ENCODE peak calls at places on chromosomes 7 and 10, in six cellular contexts. N is transverse colon, C is H1, I is stomach, P is HCT116, E is sigmoid colon. U is an unnamed sample. For H3K4me1, the result is how much of the 10 kb centered on the place peaks cover.

GRCh38 chr10:73591578-73591902 is 398 bp upstream of the USP54 start:
- DNase-seq in N (no peak), C (peak), I (no peak), P (no peak), E (no peak), U (no peak)

GRCh38 chr7:69738396-69738889 is 140.2 kb downstream of the AUTS2 start:
- DNase-seq in N (no peak), C (no peak), I (no peak), P (no peak), E (no peak), U (no peak)

GRCh38 chr10:125171402-125172316 is 11.3 kb upstream of the CTBP2 start:
- DNase-seq in N (no peak), C (no peak), I (peak), P (no peak), E (no peak), U (no peak)

GRCh38 chr10:1609038-1609411 is 128.3 kb downstream of the ADARB2 start:
- DNase-seq in N (no peak), C (no peak), I (no peak), P (no peak), E (no peak), U (no peak)

GRCh38 chr7:111541067-111541466 is 21.2 kb downstream of the IMMP2L start:
- DNase-seq in N (no peak), C (no peak), I (no peak), P (no peak), E (no peak), U (no peak)

GRCh38 chr10:128274938-128275337 is 148.7 kb upstream of the MKI67 start:
- DNase-seq in N (no peak), C (no peak), I (no peak), P (no peak), E (no peak), U (no peak)

GRCh38 chr7:70619130-70619529 is 512.8 kb upstream of the GALNT17 start:
- DNase-seq in N (no peak), C (no peak), I (no peak), P (no peak), E (no peak), U (no peak)

GRCh38 chr10:124906551-124907001 is 35.3 kb upstream of the ZRANB1 start:
- DNase-seq in N (no peak), C (no peak), I (no peak), P (no peak), E (no peak), U (no peak)

GRCh38 chr7:77794000-77794399 is 4.2 kb downstream of the TMEM60 start:
- DNase-seq in N (no peak), C (no peak), I (no peak), P (no peak), E (no peak), U (no peak)

GRCh38 chr7:101940830-101941229 is 123.4 kb downstream of the CUX1 start:
- DNase-seq in N (peak), C (peak), I (peak), P (no peak), E (peak), U (no peak)

GRCh38 chr10:86401588-86402282 is 35.1 kb upstream of the GRID1 start:
- DNase-seq in N (peak), C (no peak), I (no peak), P (no peak), E (no peak), U (no peak)

GRCh38 chr7:6359021-6359420 is 86.6 kb upstream of the CYTH3 start:
- DNase-seq in N (no peak), C (no peak), I (no peak), P (no peak), E (no peak), U (no peak)

GRCh38 chr7:139038691-139039090 is 2.8 kb upstream of the ZC3HAV1L start:
- DNase-seq in N (no peak), C (no peak), I (no peak), P (no peak), E (no peak), U (no peak)

GRCh38 chr7:51237727-51238126 is 78.9 kb downstream of the COBL start:
- DNase-seq in N (no peak), C (no peak), I (no peak), P (no peak), E (no peak), U (no peak)

GRCh38 chr7:144548556-144548955 is 145.1 kb upstream of the NOBOX start:
- DNase-seq in N (no peak), C (no peak), I (no peak), P (no peak), E (no peak), U (no peak)

GRCh38 chr7:143416565-143417149 is 8.0 kb upstream of the EPHA1 start:
- DNase-seq in N (no peak), C (no peak), I (no peak), P (peak), E (no peak), U (no peak)

GRCh38 chr7:91826377-91826776 is 54.1 kb downstream of the MTERF1 start:
- DNase-seq in N (no peak), C (no peak), I (no peak), P (peak), E (no peak), U (no peak)

GRCh38 chr10:1737222-1738061 is at the start of gene ADARB2:
- DNase-seq in N (no peak), C (peak), I (peak), P (no peak), E (no peak), U (no peak)

GRCh38 chr7:114901771-114902170 is 20.1 kb upstream of the MDFIC start:
- DNase-seq in N (no peak), C (no peak), I (no peak), P (peak), E (no peak), U (no peak)

GRCh38 chr10:79483948-79484347 is 28.4 kb upstream of the EIF5AL1 start:
- DNase-seq in N (no peak), C (no peak), I (no peak), P (no peak), E (peak), U (no peak)

GRCh38 chr10:35040761-35041501 is 49.2 kb downstream of the CUL2 start:
- DNase-seq in N (no peak), C (no peak), I (no peak), P (peak), E (no peak), U (no peak)

GRCh38 chr10:48439031-48439430 is 132.6 kb downstream of the MAPK8 start:
- DNase-seq in N (no peak), C (no peak), I (no peak), P (no peak), E (no peak), U (no peak)

GRCh38 chr10:133343557-133343956 is 3.6 kb upstream of the PRAP1 start:
- DNase-seq in N (no peak), C (no peak), I (no peak), P (no peak), E (no peak), U (no peak)

GRCh38 chr7:94374721-94375120 is 20.0 kb upstream of the COL1A2 start:
- DNase-seq in N (no peak), C (no peak), I (no peak), P (no peak), E (no peak), U (no peak)

GRCh38 chr7:41931263-41931646 is 228.4 kb upstream of the INHBA start:
- DNase-seq in N (no peak), C (no peak), I (no peak), P (no peak), E (no peak), U (no peak)

GRCh38 chr7:151520419-151521229 is 929 bp upstream of the RHEB start:
- DNase-seq in N (peak), C (no peak), I (peak), P (no peak), E (peak), U (peak)

GRCh38 chr10:69492091-69492745 is 41.0 kb downstream of the TSPAN15 start:
- DNase-seq in N (no peak), C (no peak), I (no peak), P (no peak), E (peak), U (no peak)

GRCh38 chr7:111409714-111410422 is 152.4 kb downstream of the IMMP2L start:
- DNase-seq in N (no peak), C (no peak), I (no peak), P (no peak), E (no peak), U (no peak)

GRCh38 chr10:97974108-97974507 is 56.3 kb downstream of the CRTAC1 start:
- DNase-seq in N (no peak), C (no peak), I (no peak), P (no peak), E (no peak), U (no peak)

GRCh38 chr7:145916776-145917175 is 199.8 kb upstream of the CNTNAP2 start:
- DNase-seq in N (no peak), C (no peak), I (no peak), P (no peak), E (no peak), U (no peak)

GRCh38 chr7:150830957-150831356 is 21.4 kb upstream of the AOC1 start:
- DNase-seq in N (peak), C (no peak), I (no peak), P (no peak), E (no peak), U (no peak)

GRCh38 chr7:29968683-29969457 is 20.7 kb downstream of the SCRN1 start:
- DNase-seq in N (no peak), C (no peak), I (no peak), P (no peak), E (no peak), U (no peak)

GRCh38 chr10:77641788-77642397 is 4.3 kb upstream of the KCNMA1 start:
- DNase-seq in N (peak), C (no peak), I (peak), P (peak), E (peak), U (no peak)

GRCh38 chr10:14581553-14581952 is 193.1 kb downstream of the FAM107B start:
- DNase-seq in N (no peak), C (no peak), I (no peak), P (no peak), E (no peak), U (no peak)

GRCh38 chr7:17131983-17132655 is 166.3 kb upstream of the AHR start:
- DNase-seq in N (no peak), C (no peak), I (no peak), P (no peak), E (no peak), U (no peak)

GRCh38 chr7:44368455-44368854 is 43.1 kb upstream of the CAMK2B start:
- DNase-seq in N (no peak), C (no peak), I (peak), P (no peak), E (no peak), U (no peak)

GRCh38 chr10:48885376-48885775 is 54.3 kb downstream of the LRRC18 start:
- DNase-seq in N (no peak), C (no peak), I (no peak), P (peak), E (no peak), U (no peak)

GRCh38 chr10:91366687-91367086 is 43.5 kb upstream of the HECTD2 start:
- DNase-seq in N (no peak), C (no peak), I (no peak), P (no peak), E (no peak), U (no peak)

GRCh38 chr10:59906417-59907202 is at the start of gene CCDC6:
- DNase-seq in N (peak), C (peak), I (peak), P (peak), E (peak), U (no peak)
- TF ChIP-seq POLR2A in N (peak), C (peak), I (peak), P (peak), E (peak), U (peak)

DNA sequence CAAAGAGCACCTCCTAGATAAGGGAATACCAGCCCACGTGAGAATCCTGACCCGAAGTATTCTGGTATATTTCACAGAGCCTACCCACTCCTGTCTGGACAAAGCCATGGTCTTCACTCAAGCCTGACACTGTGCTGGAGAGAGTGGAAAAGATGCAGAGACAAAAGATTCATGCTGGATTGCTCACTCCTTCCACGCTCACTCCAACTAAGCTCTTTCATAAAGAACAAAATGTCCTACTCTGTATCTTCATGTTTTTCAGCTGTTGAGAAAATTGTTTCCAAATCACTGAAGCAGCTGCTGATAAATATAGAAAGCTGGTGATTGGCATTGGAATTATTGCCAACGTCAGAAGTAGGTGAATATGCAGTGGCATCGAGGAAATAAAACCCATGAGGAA is 106.0 kb downstream of the ABLIM1 start:
- DNase-seq in N (no peak), C (no peak), I (no peak), P (no peak), E (no peak), U (no peak)
- H3K4me1 ChIP-seq in N (under half), C (under half), I (under half), P (under half), E (under half), U (under half)

GRCh38 chr10:11326241-11326640 is 285.2 kb downstream of the USP6NL start:
- DNase-seq in N (no peak), C (no peak), I (no peak), P (no peak), E (no peak), U (no peak)

GRCh38 chr10:11328264-11329054 is 283.0 kb downstream of the USP6NL start:
- DNase-seq in N (no peak), C (no peak), I (no peak), P (no peak), E (no peak), U (no peak)

GRCh38 chr10:11324761-11325321 is 286.6 kb downstream of the USP6NL start:
- DNase-seq in N (no peak), C (no peak), I (no peak), P (no peak), E (no peak), U (peak)

GRCh38 chr10:11325817-11326216 is 285.6 kb downstream of the USP6NL start:
- DNase-seq in N (no peak), C (no peak), I (no peak), P (no peak), E (no peak), U (no peak)

DNA sequence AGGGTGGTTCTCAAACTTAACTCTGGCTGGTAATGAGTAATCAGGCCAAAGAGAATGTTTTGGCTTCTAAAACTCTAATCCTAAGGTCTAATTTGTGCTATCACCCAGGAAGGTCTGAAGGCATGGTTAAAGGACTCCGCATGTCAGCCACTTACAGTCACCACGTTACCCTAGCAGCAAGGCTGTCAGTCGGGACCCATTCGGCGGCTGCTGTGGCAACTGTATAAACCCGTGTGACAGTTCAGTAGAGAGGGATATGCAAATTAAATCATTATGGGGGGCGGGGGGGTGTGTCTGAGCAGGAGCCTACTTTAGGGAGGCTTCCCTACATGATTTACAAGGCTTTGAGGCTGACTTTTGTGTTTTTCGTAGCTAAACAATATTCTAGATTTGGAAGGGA is 284.5 kb downstream of the USP6NL start:
- DNase-seq in N (no peak), C (no peak), I (no peak), P (no peak), E (no peak), U (no peak)
- TF ChIP-seq POLR2AphosphoS5 in N (no peak), C (no peak), I (no peak), P (no peak), E (no peak), U (no peak)

DNA sequence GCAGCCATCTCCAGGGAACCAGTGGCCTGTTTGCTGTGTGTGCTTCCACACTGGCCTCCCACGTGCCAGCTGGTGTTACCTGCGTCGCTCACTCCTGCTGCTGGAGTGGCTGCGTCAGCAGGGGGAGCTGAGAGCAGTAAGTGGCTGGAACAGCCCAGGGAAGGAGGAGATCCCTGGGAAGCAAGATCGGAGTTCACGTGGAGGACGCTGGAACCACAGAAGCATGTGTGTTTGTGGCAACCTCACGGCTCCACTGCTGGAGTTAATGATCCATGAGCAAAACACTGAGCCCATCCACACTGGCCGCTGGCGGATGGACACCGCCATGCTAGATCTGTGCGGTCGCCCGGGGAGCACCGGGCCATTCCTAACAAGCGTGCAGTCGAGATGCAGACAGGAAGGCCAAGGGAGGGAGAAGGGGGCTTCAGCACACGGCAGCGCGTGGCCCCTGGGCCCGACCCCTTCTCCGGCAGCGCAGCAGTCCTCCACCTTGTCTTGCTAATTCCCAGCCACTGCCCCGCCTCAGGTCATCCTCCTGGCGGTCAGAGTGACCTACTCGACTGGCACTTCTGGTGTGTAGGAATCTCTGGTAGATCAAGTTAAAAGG is 68.5 kb upstream of the EEPD1 start:
- DNase-seq in N (peak), C (peak), I (peak), P (peak), E (peak), U (no peak)
- TF ChIP-seq POLR2A in N (no peak), C (no peak), I (no peak), P (no peak), E (no peak), U (no peak)

DNA sequence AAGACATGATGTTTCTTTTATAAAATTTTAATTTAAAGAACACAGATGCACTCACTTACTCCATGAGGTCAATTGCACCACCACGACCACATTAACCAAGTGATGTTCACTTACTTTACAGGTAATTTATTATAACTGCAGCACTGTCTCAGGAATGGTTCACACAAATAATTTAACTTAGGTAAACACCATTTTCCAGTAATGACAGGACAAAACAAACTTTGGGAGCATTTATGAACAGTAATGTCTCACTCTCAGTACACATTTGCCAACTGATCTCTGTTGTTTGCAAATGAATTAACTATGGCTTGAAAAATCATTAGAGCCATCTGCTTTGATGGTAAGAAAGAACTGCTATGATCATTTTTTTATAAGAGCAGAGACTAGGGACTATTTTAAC is 150.4 kb downstream of the ETV1 start:
- DNase-seq in N (no peak), C (no peak), I (no peak), P (no peak), E (no peak), U (no peak)
- H3K4me1 ChIP-seq in N (under half), C (under half), I (under half), P (under half), E (under half), U (under half)

DNA sequence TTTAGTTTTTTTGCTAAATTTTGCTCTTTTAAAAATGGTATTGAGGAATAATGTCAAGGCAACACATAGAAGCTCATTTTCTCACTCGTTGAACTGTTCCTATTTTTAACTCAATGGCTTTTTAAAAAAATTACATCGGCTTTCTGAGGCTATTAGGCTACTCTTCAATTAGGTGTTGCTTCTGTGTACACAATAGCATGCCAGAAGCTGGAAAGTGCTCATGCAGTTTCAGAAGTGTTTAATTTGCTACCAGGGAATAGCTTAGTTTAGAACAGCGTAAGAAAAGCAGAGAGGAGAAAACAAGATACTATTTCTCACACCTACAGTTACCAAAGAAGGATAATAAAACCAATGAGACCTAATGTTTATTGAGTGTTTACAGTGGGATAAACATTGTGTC is 157.4 kb downstream of the NXPH1 start:
- DNase-seq in N (no peak), C (no peak), I (no peak), P (no peak), E (no peak), U (no peak)
- TF ChIP-seq POLR2AphosphoS5 in N (no peak), C (no peak), I (no peak), P (no peak), E (no peak), U (no peak)